ENCODE peak calls at places on chromosome 7, in ten cellular contexts. One of them, this sample, is unnamed.

GRCh38 chr7:73387221-73387828 is 46.3 kb upstream of the FZD9 start:
- DNase-seq in A172: no peak
- DNase-seq in cortex of kidney: no peak
- DNase-seq in Kasumi-1: no peak
- DNase-seq in frontal cortex: no peak
- DNase-seq in SJCRH30: no peak
- DNase-seq in T-helper 9 cell: no peak
- DNase-seq in globus pallidus: no peak
- DNase-seq in activated T-helper 1 cell treated with anti-CD3 and anti-CD28 coated beads, Interleukin-2, amount 50 U/mL, for 16 hours: no peak
- DNase-seq in occipital lobe: no peak
- DNase-seq in this sample: no peak

GRCh38 chr7:101160917-101161316 is 4.5 kb downstream of the VGF start:
- DNase-seq in activated T-helper 1 cell treated with anti-CD3 and anti-CD28 coated beads, Interleukin-2, amount 50 U/mL, for 16 hours: no peak
- DNase-seq in SJCRH30: no peak
- DNase-seq in globus pallidus: no peak
- DNase-seq in occipital lobe: no peak
- DNase-seq in A172: no peak
- DNase-seq in cortex of kidney: no peak
- DNase-seq in frontal cortex: no peak
- DNase-seq in Kasumi-1: no peak
- DNase-seq in T-helper 9 cell: no peak
- DNase-seq in this sample: no peak

GRCh38 chr7:150404785-150405583 is 25.9 kb downstream of the ZNF775 start:
- DNase-seq in globus pallidus: peak; percentile 86
- DNase-seq in cortex of kidney: peak; percentile 44
- DNase-seq in T-helper 9 cell: peak; percentile 61
- DNase-seq in Kasumi-1: peak; percentile 66
- DNase-seq in SJCRH30: peak; percentile 89
- DNase-seq in frontal cortex: peak; percentile 95
- DNase-seq in occipital lobe: peak; percentile 84
- DNase-seq in A172: peak; percentile 36
- DNase-seq in activated T-helper 1 cell treated with anti-CD3 and anti-CD28 coated beads, Interleukin-2, amount 50 U/mL, for 16 hours: peak; percentile 51
- DNase-seq in this sample: peak; percentile 93

GRCh38 chr7:150994838-150995510 is 4.2 kb downstream of the NOS3 start:
- DNase-seq in cortex of kidney: no peak
- DNase-seq in SJCRH30: no peak
- DNase-seq in activated T-helper 1 cell treated with anti-CD3 and anti-CD28 coated beads, Interleukin-2, amount 50 U/mL, for 16 hours: no peak
- DNase-seq in frontal cortex: no peak
- DNase-seq in Kasumi-1: no peak
- DNase-seq in globus pallidus: no peak
- DNase-seq in occipital lobe: no peak
- DNase-seq in T-helper 9 cell: no peak
- DNase-seq in A172: no peak
- DNase-seq in this sample: no peak

GRCh38 chr7:33485746-33486491 is 356.6 kb downstream of the BBS9 start:
- DNase-seq in T-helper 9 cell: no peak
- DNase-seq in cortex of kidney: no peak
- DNase-seq in Kasumi-1: no peak
- DNase-seq in SJCRH30: no peak
- DNase-seq in globus pallidus: no peak
- DNase-seq in frontal cortex: no peak
- DNase-seq in A172: no peak
- DNase-seq in occipital lobe: no peak
- DNase-seq in activated T-helper 1 cell treated with anti-CD3 and anti-CD28 coated beads, Interleukin-2, amount 50 U/mL, for 16 hours: no peak
- DNase-seq in this sample: no peak

GRCh38 chr7:137874390-137874789 is 27.6 kb upstream of the DGKI start:
- DNase-seq in frontal cortex: no peak
- DNase-seq in T-helper 9 cell: no peak
- DNase-seq in occipital lobe: no peak
- DNase-seq in SJCRH30: no peak
- DNase-seq in globus pallidus: no peak
- DNase-seq in Kasumi-1: no peak
- DNase-seq in activated T-helper 1 cell treated with anti-CD3 and anti-CD28 coated beads, Interleukin-2, amount 50 U/mL, for 16 hours: no peak
- DNase-seq in cortex of kidney: no peak
- DNase-seq in A172: no peak
- DNase-seq in this sample: no peak

GRCh38 chr7:45978010-45978681 is 57.1 kb upstream of the IGFBP3 start:
- DNase-seq in cortex of kidney: no peak
- DNase-seq in occipital lobe: peak; percentile 14
- DNase-seq in T-helper 9 cell: no peak
- DNase-seq in SJCRH30: no peak
- DNase-seq in frontal cortex: no peak
- DNase-seq in globus pallidus: no peak
- DNase-seq in A172: peak; percentile 98
- DNase-seq in Kasumi-1: no peak
- DNase-seq in activated T-helper 1 cell treated with anti-CD3 and anti-CD28 coated beads, Interleukin-2, amount 50 U/mL, for 16 hours: no peak
- DNase-seq in this sample: no peak

GRCh38 chr7:35723011-35723410 is 28.1 kb upstream of the HERPUD2 start:
- DNase-seq in cortex of kidney: no peak
- DNase-seq in SJCRH30: no peak
- DNase-seq in T-helper 9 cell: no peak
- DNase-seq in A172: peak; percentile 39
- DNase-seq in Kasumi-1: no peak
- DNase-seq in globus pallidus: no peak
- DNase-seq in activated T-helper 1 cell treated with anti-CD3 and anti-CD28 coated beads, Interleukin-2, amount 50 U/mL, for 16 hours: no peak
- DNase-seq in occipital lobe: no peak
- DNase-seq in frontal cortex: no peak
- DNase-seq in this sample: no peak

GRCh38 chr7:155166108-155166507 is 96.0 kb downstream of the HTR5A start:
- DNase-seq in T-helper 9 cell: no peak
- DNase-seq in activated T-helper 1 cell treated with anti-CD3 and anti-CD28 coated beads, Interleukin-2, amount 50 U/mL, for 16 hours: no peak
- DNase-seq in A172: no peak
- DNase-seq in occipital lobe: no peak
- DNase-seq in Kasumi-1: no peak
- DNase-seq in cortex of kidney: no peak
- DNase-seq in globus pallidus: no peak
- DNase-seq in frontal cortex: no peak
- DNase-seq in SJCRH30: peak; percentile 34
- DNase-seq in this sample: no peak

GRCh38 chr7:11458736-11459483 is 373.1 kb downstream of the THSD7A start:
- DNase-seq in SJCRH30: no peak
- DNase-seq in cortex of kidney: no peak
- DNase-seq in Kasumi-1: peak; percentile 19
- DNase-seq in occipital lobe: no peak
- DNase-seq in A172: peak; percentile 88
- DNase-seq in T-helper 9 cell: no peak
- DNase-seq in activated T-helper 1 cell treated with anti-CD3 and anti-CD28 coated beads, Interleukin-2, amount 50 U/mL, for 16 hours: no peak
- DNase-seq in frontal cortex: no peak
- DNase-seq in globus pallidus: no peak
- DNase-seq in this sample: no peak